ENCODE peak calls at places on chromosome 10, in eight cellular contexts. H, L, N, M, K, G, Z and J are unnamed samples.

GRCh38 chr10:129659881-129660280 is 192.8 kb downstream of the MGMT start:
- DNase-seq in H (no peak), L (no peak), N (no peak), M (no peak), K (no peak), G (no peak), Z (no peak), J (no peak)

GRCh38 chr10:119316729-119317097 is 109.3 kb downstream of the GRK5 start:
- DNase-seq in H (no peak), L (no peak), N (no peak), M (peak), K (no peak), G (peak), Z (peak), J (no peak)

GRCh38 chr10:1380075-1380793 is 324.0 kb downstream of the WDR37 start:
- DNase-seq in H (no peak), L (no peak), N (no peak), M (no peak), K (peak), G (no peak), Z (no peak), J (no peak)

GRCh38 chr10:80407836-80408197 is 534 bp upstream of the PRXL2A start:
- DNase-seq in H (no peak), L (no peak), N (no peak), M (no peak), K (peak), G (no peak), Z (peak), J (no peak)

GRCh38 chr10:119104653-119105024 is 726 bp downstream of the DENND10 start:
- DNase-seq in H (no peak), L (peak), N (no peak), M (no peak), K (no peak), G (no peak), Z (no peak), J (peak)

GRCh38 chr10:22712959-22713852 is 1.2 kb downstream of the PIP4K2A start:
- DNase-seq in H (no peak), L (peak), N (no peak), M (peak), K (no peak), G (peak), Z (peak), J (no peak)

GRCh38 chr10:72370201-72370722 is 15.5 kb upstream of the DNAJB12 start:
- DNase-seq in H (no peak), L (no peak), N (no peak), M (no peak), K (no peak), G (no peak), Z (no peak), J (no peak)

GRCh38 chr10:120685136-120685535 is 166.0 kb upstream of the WDR11 start:
- DNase-seq in H (no peak), L (no peak), N (no peak), M (no peak), K (no peak), G (no peak), Z (no peak), J (no peak)

GRCh38 chr10:130891066-130891465 is 420.5 kb downstream of the TCERG1L start:
- DNase-seq in H (no peak), L (no peak), N (no peak), M (no peak), K (no peak), G (no peak), Z (no peak), J (no peak)

GRCh38 chr10:93816123-93816747 is 58.5 kb downstream of the LGI1 start:
- DNase-seq in H (peak), L (peak), N (no peak), M (peak), K (no peak), G (peak), Z (peak), J (no peak)

GRCh38 chr10:127978481-127978880 is 71.6 kb downstream of the PTPRE start:
- DNase-seq in H (no peak), L (no peak), N (no peak), M (no peak), K (no peak), G (no peak), Z (no peak), J (peak)

GRCh38 chr10:77626266-77626935 is 11.2 kb downstream of the KCNMA1 start:
- DNase-seq in H (no peak), L (no peak), N (no peak), M (no peak), K (no peak), G (peak), Z (peak), J (no peak)

GRCh38 chr10:18601321-18601720 is 50.1 kb downstream of the NSUN6 start:
- DNase-seq in H (no peak), L (no peak), N (no peak), M (no peak), K (no peak), G (no peak), Z (no peak), J (no peak)

GRCh38 chr10:103772096-103772845 is 83.1 kb downstream of the SH3PXD2A start:
- DNase-seq in H (peak), L (peak), N (peak), M (peak), K (peak), G (peak), Z (peak), J (peak)

GRCh38 chr10:28910960-28911359 is 233.6 kb downstream of the BAMBI start:
- DNase-seq in H (peak), L (no peak), N (no peak), M (peak), K (no peak), G (peak), Z (no peak), J (no peak)

DNA sequence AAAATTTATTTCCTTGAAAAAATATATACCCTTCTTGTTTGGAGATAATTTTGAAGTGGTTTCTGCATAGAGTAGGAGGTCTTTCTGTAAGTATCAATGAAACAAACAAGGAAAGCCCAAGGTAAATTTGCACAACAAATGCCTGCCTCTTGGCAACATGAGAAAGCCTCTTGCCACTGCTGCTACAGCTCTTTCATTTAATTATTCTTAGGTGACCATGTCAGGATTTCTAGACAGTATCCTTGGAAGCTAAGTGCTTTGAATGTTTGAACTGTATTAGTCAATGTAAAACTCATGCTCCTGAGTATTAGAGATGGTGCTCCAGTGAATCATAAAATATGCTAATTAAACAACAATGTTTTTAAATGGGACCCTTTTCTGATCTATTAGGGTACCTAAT is 81.1 kb upstream of the ITGB1 start:
- DNase-seq in H (no peak), L (no peak), N (no peak), M (no peak), K (no peak), G (no peak), Z (no peak), J (no peak)
- TF ChIP-seq CTCF in H (no peak), L (no peak), N (no peak), M (no peak), K (no peak), G (no peak), Z (no peak), J (no peak)

GRCh38 chr10:104924101-104924795 is 283.2 kb downstream of the SORCS3 start:
- DNase-seq in H (no peak), L (peak), N (no peak), M (no peak), K (no peak), G (no peak), Z (no peak), J (no peak)
- TF ChIP-seq CTCF in H (no peak), L (no peak), N (no peak), M (no peak), K (no peak), G (no peak), Z (no peak), J (no peak)

DNA sequence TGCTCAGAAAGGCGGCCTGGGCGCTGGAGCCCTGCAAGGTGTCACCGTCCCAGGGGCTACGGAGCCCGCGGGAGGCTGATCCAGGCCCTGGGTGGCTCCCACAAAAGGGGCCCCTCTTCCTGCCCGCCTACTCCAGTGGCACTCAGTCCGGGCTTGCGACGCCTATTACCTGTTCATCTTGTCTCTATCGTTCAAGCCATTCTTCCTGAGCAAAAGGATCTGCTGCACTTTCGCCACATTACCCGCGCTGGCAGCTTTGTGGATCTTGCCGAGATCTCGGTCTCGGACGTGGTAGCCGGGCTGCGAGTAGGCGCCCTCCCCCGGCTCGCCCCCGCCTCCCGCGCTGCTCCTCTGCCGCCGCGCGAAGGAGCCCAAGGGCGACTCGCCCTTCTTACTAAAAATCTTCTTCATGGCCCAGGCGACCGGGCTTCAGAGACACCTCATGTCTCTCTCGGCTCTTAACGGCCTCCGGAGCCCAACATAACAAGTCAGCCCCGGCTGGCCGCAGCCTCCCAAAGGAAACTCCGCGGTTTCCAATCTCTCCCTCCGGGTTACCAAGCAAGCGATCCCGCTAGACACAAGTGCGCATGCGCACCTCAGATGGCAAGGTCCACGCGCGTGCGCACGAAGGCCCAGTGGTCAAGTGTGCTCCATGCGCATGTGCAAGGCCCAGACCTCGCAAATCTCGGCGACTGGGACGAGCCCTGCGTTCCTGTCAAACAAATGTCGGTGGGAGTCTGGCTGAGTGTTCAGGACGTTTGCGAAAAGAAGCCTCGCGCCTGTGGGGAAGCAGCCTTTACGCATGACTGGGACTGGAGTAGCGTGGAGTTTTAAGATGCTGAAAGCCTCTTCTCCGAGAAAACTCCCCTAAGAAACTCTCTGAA is at the start of gene ANKRD26:
- DNase-seq in H (peak), L (peak), N (peak), M (peak), K (peak), G (peak), Z (peak), J (peak)
- TF ChIP-seq CTCF in H (no peak), L (peak), N (no peak), M (no peak), K (no peak), G (peak), Z (no peak), J (no peak)

DNA sequence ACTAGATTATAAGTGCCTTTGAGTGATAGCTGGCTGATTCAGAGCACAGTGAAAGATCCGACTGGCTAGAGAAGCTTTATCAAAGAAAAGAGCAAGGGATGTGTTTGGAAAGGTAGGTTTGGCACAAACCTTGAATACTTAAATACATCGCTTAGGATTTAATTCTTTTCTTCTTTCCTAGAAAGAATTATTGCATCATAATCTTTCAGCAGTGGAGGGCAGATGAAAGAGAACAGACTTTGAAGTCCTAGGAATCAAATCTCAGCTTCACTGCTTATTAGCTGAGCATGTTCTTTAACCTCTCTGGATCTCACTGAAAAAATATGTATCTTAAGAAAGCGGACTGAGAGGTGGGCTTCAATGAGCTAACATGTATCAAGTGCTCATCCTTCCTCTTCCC is 122.8 kb downstream of the ZNF365 start:
- DNase-seq in H (no peak), L (no peak), N (no peak), M (no peak), K (no peak), G (no peak), Z (no peak), J (no peak)
- TF ChIP-seq CTCF in H (no peak), L (no peak), N (no peak), M (no peak), K (no peak), G (no peak), Z (no peak), J (no peak)

GRCh38 chr10:105974803-105975456 is 1189.6 kb downstream of the SORCS1 start:
- DNase-seq in H (no peak), L (peak), N (no peak), M (peak), K (no peak), G (peak), Z (peak), J (no peak)
- TF ChIP-seq CTCF in H (peak), L (peak), N (no peak), M (peak), K (peak), G (peak), Z (peak), J (peak)

GRCh38 chr10:53236941-53237340 is 464.4 kb upstream of the MBL2 start:
- DNase-seq in H (no peak), L (no peak), N (no peak), M (no peak), K (no peak), G (no peak), Z (no peak), J (no peak)

GRCh38 chr10:53230651-53231050 is 458.1 kb upstream of the MBL2 start:
- DNase-seq in H (no peak), L (no peak), N (no peak), M (no peak), K (no peak), G (no peak), Z (no peak), J (no peak)

DNA sequence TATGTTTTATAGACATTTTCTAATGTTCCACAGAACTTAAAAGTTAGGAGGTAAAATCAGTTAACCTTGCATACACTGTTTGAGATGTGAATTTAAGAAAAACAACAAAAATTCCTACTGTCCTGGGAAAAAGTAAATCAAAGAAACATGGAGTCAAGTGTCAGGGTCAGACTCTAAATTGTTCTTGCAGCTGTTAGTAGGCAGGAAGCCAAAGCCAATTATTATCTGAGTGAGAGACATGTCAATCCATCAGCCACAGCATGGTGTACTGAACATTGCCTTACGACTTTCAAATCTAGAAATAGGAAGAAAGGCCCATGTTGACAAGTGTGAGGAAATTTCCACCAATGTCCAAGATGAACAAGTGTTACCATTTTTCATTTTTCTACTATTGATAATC is 461.2 kb upstream of the MBL2 start:
- DNase-seq in H (no peak), L (no peak), N (no peak), M (no peak), K (no peak), G (no peak), Z (no peak), J (no peak)
- TF ChIP-seq CTCF in H (no peak), L (no peak), N (no peak), M (no peak), K (no peak), G (no peak), Z (no peak), J (no peak)